ENCODE peak calls at places on chromosomes 7 and 10, in six cellular contexts. I is HepG2, Q is GM12891, W is GM12878, J is K562, O is H1. N is an unnamed sample.

GRCh38 chr7:28586736-28587135 is 174.4 kb downstream of the CREB5 start:
- DNase-seq in I (no peak), Q (no peak), W (no peak), J (no peak), O (no peak), N (no peak)

GRCh38 chr7:140017543-140017942 is 45.2 kb downstream of the PARP12 start:
- DNase-seq in I (no peak), Q (no peak), W (no peak), J (no peak), O (no peak), N (no peak)

GRCh38 chr10:77925795-77926565 is 575 bp downstream of the DLG5 start:
- DNase-seq in I (no peak), Q (no peak), W (no peak), J (no peak), O (no peak), N (peak)

GRCh38 chr10:66786705-66787104 is 139.1 kb upstream of the LRRTM3 start:
- DNase-seq in I (no peak), Q (no peak), W (no peak), J (no peak), O (no peak), N (no peak)

GRCh38 chr7:6299774-6300173 is 27.4 kb upstream of the CYTH3 start:
- DNase-seq in I (no peak), Q (no peak), W (no peak), J (no peak), O (no peak), N (no peak)

GRCh38 chr7:3520206-3520605 is 219.2 kb downstream of the SDK1 start:
- DNase-seq in I (peak), Q (no peak), W (no peak), J (no peak), O (no peak), N (no peak)

GRCh38 chr7:76326646-76327233 is 24.3 kb downstream of the HSPB1 start:
- DNase-seq in I (no peak), Q (no peak), W (no peak), J (no peak), O (no peak), N (no peak)

GRCh38 chr10:76049581-76050290 is 618.3 kb downstream of the LRMDA start:
- DNase-seq in I (no peak), Q (no peak), W (no peak), J (no peak), O (no peak), N (no peak)

GRCh38 chr7:22723642-22724041 is 3.4 kb upstream of the IL6 start:
- DNase-seq in I (no peak), Q (no peak), W (no peak), J (no peak), O (no peak), N (no peak)

GRCh38 chr10:62528441-62528840 is 154.3 kb downstream of the ZNF365 start:
- DNase-seq in I (no peak), Q (peak), W (peak), J (no peak), O (no peak), N (peak)

GRCh38 chr7:155316427-155317113 is 18.9 kb downstream of the INSIG1 start:
- DNase-seq in I (no peak), Q (no peak), W (no peak), J (no peak), O (no peak), N (no peak)

GRCh38 chr10:122181901-122182799 is 88.9 kb upstream of the BTBD16 start:
- DNase-seq in I (no peak), Q (no peak), W (no peak), J (no peak), O (no peak), N (no peak)

GRCh38 chr10:118472961-118473675 is 122.3 kb downstream of the PRLHR start:
- DNase-seq in I (no peak), Q (no peak), W (no peak), J (no peak), O (no peak), N (no peak)

GRCh38 chr7:36567699-36568436 is 156.4 kb downstream of the AOAH start:
- DNase-seq in I (no peak), Q (no peak), W (no peak), J (no peak), O (no peak), N (no peak)

GRCh38 chr10:114648368-114648767 is 9.7 kb downstream of the ABLIM1 start:
- DNase-seq in I (peak), Q (no peak), W (no peak), J (no peak), O (no peak), N (no peak)

GRCh38 chr10:123772645-123773508 is 106.7 kb downstream of the GPR26 start:
- DNase-seq in I (no peak), Q (no peak), W (peak), J (no peak), O (no peak), N (no peak)

GRCh38 chr10:73174148-73174925 is 6.4 kb downstream of the FAM149B1 start:
- DNase-seq in I (no peak), Q (no peak), W (no peak), J (no peak), O (no peak), N (no peak)
- TF ChIP-seq POLR2AphosphoS5 in I (no peak), Q (no peak), W (no peak), J (no peak), O (no peak), N (no peak)

GRCh38 chr7:73715648-73716317 is 3.7 kb downstream of the STX1A start:
- DNase-seq in I (peak), Q (no peak), W (no peak), J (peak), O (no peak), N (no peak)
- TF ChIP-seq TAF1 in I (peak), Q (no peak), W (no peak), J (no peak), O (no peak), N (no peak)

GRCh38 chr10:5318148-5318547 is 46.6 kb upstream of the UCN3 start:
- DNase-seq in I (no peak), Q (no peak), W (no peak), J (no peak), O (no peak), N (no peak)
- TF ChIP-seq POLR2A in I (no peak), Q (no peak), W (no peak), J (no peak), O (no peak), N (no peak)

DNA sequence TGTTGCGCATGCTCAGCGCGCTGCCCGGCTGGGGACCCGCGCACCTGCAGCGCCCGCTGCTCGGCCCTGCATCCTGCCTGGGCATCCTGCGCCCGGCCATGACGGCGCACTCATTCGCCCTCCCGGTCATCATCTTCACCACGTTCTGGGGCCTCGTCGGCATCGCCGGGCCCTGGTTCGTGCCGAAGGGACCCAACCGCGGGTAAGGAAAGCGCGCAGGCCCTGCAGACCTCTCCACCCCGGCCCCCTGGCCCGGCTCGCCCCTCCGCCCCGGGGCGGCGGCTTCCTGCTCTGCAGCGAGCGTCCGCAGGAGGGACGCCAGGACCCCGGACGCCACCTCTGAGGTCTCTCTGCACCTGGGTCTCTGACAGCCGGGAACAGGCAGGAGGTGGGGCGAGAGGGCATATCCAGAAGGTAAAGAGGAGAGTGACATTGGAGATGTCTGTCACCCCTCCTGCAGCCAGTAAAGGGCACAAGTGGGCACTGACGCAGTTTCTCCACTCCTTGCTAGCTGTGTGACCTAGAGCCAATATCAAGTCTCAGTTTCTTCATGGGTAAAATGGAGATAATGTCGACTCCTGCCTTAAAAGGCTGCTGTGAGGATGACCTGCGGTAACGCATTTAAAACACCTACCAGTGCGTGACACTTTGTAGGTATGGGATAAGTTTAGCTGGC is at the start of gene ATP6V0E2:
- DNase-seq in I (no peak), Q (no peak), W (no peak), J (no peak), O (no peak), N (no peak)
- TF ChIP-seq POLR2AphosphoS5 in I (peak), Q (no peak), W (no peak), J (no peak), O (no peak), N (no peak)

GRCh38 chr7:94763268-94763667 is 107.3 kb upstream of the SGCE start:
- DNase-seq in I (no peak), Q (no peak), W (no peak), J (no peak), O (no peak), N (no peak)
- TF ChIP-seq TAF1 in I (no peak), Q (no peak), W (no peak), J (no peak), O (no peak), N (no peak)

DNA sequence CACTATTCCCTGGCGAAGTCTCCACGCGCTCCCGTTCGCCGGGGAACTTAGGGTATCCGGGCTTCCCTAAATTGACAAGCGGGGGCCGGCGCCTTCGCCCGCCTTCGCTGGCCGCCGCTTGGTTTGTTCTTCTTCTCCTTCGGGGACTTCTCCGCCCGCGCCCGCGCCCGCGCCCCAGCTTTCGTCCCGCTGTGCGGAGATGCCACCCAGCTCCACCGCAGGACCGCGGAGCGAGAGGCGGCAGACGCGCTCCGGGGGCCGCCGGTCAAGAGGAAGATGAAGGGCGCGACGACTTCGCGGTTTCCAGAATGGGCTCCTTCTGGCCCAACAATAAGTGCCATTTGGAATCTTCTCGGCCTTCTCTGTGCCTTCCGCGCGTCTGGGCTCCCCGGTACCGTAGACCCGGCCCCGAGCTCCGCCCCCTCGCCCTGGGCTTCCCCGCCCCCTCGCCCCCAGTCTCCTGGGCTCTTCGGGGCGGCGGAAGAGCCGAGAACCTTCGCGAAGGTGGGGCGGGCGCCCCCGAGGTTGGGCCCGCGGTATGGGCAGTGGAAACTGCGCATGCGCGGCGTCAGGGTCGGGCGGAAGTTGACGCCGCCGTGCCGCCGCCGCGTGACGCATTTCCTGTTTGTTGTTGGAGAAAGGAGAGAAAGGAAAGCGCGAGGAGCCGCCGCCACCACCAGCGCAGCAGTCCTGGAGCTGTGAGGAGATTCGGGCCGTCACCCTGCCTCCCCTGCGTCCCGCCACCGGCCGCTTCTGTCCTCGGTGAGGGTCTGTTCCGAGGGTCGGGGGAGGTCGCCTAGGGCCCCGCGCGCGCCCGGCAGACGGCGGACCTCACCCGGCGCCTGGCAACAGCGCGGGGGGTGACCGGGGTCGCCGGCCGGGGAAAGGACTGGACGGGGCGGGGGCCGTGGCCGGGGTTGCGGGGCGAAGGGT is at the start of gene DNAJB6:
- DNase-seq in I (peak), Q (peak), W (peak), J (peak), O (peak), N (peak)
- TF ChIP-seq POLR2A in I (peak), Q (peak), W (peak), J (peak), O (peak), N (peak)

GRCh38 chr10:95756796-95757657 is 1.1 kb downstream of the ENTPD1 start:
- DNase-seq in I (no peak), Q (no peak), W (peak), J (no peak), O (no peak), N (no peak)

GRCh38 chr10:95758351-95759025 is 2.5 kb downstream of the ENTPD1 start:
- DNase-seq in I (no peak), Q (no peak), W (peak), J (peak), O (no peak), N (no peak)

GRCh38 chr10:95761939-95762492 is 6.1 kb downstream of the ENTPD1 start:
- DNase-seq in I (no peak), Q (no peak), W (no peak), J (no peak), O (no peak), N (no peak)

GRCh38 chr10:95756061-95756751 is at the start of gene ENTPD1:
- DNase-seq in I (no peak), Q (no peak), W (peak), J (no peak), O (no peak), N (no peak)

DNA sequence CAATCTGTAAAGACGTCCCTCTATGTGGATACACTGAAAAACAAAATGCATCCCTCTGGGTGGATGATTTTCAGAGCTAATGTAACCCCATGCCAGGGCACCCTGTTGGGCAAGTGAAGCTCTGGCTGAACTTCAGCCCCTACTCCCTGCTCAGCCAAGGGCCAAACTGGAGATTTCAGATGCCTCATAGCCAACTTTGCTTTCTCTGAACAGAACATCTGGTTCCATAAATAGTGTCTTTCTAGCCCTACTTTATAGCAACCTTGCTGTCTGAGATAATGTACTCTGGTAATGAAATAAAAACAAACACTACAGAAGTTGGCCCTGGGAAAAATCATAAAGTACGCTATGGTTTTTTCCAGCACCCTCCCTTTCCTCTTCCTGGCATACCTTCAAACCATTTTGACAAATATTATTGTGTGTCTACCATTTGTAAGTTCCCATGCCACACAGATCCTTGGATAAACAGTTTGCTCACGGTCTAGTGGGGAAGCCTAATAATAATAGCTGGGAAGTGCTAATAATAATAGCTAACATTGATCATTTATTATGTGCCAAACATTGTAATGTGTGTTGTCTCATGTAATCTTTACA is 3.4 kb downstream of the ENTPD1 start:
- DNase-seq in I (no peak), Q (no peak), W (no peak), J (no peak), O (no peak), N (no peak)
- TF ChIP-seq POLR2AphosphoS5 in I (no peak), Q (peak), W (no peak), J (no peak), O (no peak), N (peak)

GRCh38 chr7:129702761-129703338 is 91.3 kb downstream of the NRF1 start:
- DNase-seq in I (peak), Q (no peak), W (no peak), J (no peak), O (no peak), N (no peak)

GRCh38 chr7:129702316-129702715 is 90.8 kb downstream of the NRF1 start:
- DNase-seq in I (no peak), Q (no peak), W (no peak), J (no peak), O (no peak), N (no peak)

GRCh38 chr7:129703751-129704150 is 92.2 kb downstream of the NRF1 start:
- DNase-seq in I (no peak), Q (no peak), W (no peak), J (no peak), O (no peak), N (no peak)

GRCh38 chr7:129698516-129699418 is 87.2 kb downstream of the NRF1 start:
- DNase-seq in I (no peak), Q (no peak), W (no peak), J (no peak), O (no peak), N (no peak)
- TF ChIP-seq TAF1 in I (no peak), Q (no peak), W (no peak), J (no peak), O (no peak), N (no peak)

DNA sequence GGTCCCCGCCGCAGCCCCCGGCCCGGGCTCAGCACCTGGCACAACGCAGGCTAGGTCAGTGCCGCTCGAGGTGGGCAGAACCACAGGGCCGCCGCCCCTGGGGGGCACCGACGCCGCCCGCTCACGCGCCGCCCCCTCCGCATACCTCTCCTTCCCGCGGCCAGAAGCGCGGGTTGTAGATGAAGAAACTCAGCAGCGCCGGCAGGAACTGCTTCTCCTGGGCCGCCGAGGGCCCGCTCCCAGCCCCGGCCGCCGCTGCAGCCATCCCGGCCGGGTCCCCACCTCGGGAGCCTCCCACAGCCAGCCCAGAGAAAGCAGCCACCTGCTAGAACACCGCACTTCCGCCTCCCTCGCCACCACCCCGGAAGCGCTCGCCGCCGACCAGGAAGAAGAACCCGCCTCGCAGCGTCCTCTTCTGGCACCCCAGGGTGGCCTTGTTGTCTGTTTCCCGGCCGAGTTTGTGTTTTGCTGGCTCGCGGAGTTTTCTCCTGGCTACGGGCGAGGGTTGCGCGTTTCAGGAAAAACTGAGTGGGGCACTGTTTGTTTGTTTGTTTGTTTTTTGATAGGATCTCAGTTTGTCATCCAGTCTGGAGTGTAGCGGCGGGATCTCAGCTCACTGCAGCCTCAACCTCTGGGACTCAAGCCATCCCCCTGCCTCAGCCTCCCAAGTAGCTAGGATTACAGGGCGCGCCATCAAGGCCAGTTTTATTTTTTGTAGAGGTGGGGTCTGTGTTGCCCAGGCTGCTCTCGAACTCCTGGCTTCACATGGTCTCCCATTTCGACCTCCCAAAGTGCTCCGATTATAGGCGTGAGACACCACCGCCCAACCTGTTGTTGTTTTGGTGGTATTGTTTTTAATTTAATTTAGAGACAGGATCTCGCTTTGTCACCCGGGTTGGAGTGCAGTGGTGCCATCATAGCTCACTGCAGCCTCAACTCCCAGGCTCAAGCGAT is 17.7 kb downstream of the OCM2 start:
- DNase-seq in I (peak), Q (peak), W (peak), J (peak), O (no peak), N (peak)
- TF ChIP-seq POLR2A in I (peak), Q (peak), W (peak), J (peak), O (no peak), N (peak)